ENCODE peak calls at places on chromosomes 16 and 17, in five cellular contexts. One of them, this sample, is unnamed.

GRCh38 chr17:63626551-63627228 is 4.5 kb downstream of the MAP3K3 start:
- DNase-seq in transverse colon: no peak
- DNase-seq in right lobe of liver: no peak
- DNase-seq in effector memory CD4-positive, alpha-beta T cell: no peak
- DNase-seq in Karpas-422: no peak
- DNase-seq in this sample: no peak

GRCh38 chr17:72952220-72952619 is 140.3 kb downstream of the SLC39A11 start:
- DNase-seq in effector memory CD4-positive, alpha-beta T cell: no peak
- DNase-seq in right lobe of liver: no peak
- DNase-seq in Karpas-422: no peak
- DNase-seq in transverse colon: no peak
- DNase-seq in this sample: peak; percentile 40

GRCh38 chr16:79838860-79839259 is 238.3 kb upstream of the MAF start:
- DNase-seq in Karpas-422: no peak
- DNase-seq in right lobe of liver: no peak
- DNase-seq in effector memory CD4-positive, alpha-beta T cell: no peak
- DNase-seq in transverse colon: no peak
- DNase-seq in this sample: no peak

GRCh38 chr17:181213-182163 is at the start of gene DOC2B:
- DNase-seq in Karpas-422: no peak
- DNase-seq in right lobe of liver: peak; percentile 68
- DNase-seq in transverse colon: peak; percentile 39
- DNase-seq in effector memory CD4-positive, alpha-beta T cell: no peak
- DNase-seq in this sample: peak; percentile 74

GRCh38 chr16:71724320-71724751 is at the start of gene PHLPP2:
- DNase-seq in transverse colon: no peak
- DNase-seq in Karpas-422: no peak
- DNase-seq in effector memory CD4-positive, alpha-beta T cell: no peak
- DNase-seq in right lobe of liver: no peak
- DNase-seq in this sample: no peak

GRCh38 chr17:70144260-70144846 is 25.0 kb upstream of the KCNJ2 start:
- DNase-seq in Karpas-422: peak; percentile 69
- DNase-seq in right lobe of liver: no peak
- DNase-seq in transverse colon: no peak
- DNase-seq in effector memory CD4-positive, alpha-beta T cell: no peak
- DNase-seq in this sample: peak; percentile 32

GRCh38 chr16:48106445-48106844 is 49.3 kb downstream of the ABCC12 start:
- DNase-seq in Karpas-422: peak; percentile 69
- DNase-seq in effector memory CD4-positive, alpha-beta T cell: no peak
- DNase-seq in transverse colon: no peak
- DNase-seq in right lobe of liver: no peak
- DNase-seq in this sample: no peak

GRCh38 chr17:6704472-6705052 is 8.6 kb downstream of the SLC13A5 start:
- DNase-seq in Karpas-422: no peak
- DNase-seq in effector memory CD4-positive, alpha-beta T cell: no peak
- DNase-seq in transverse colon: no peak
- DNase-seq in right lobe of liver: no peak
- DNase-seq in this sample: no peak

GRCh38 chr16:12688972-12689850 is 114.5 kb downstream of the CPPED1 start:
- DNase-seq in effector memory CD4-positive, alpha-beta T cell: no peak
- DNase-seq in right lobe of liver: no peak
- DNase-seq in transverse colon: no peak
- DNase-seq in Karpas-422: no peak
- DNase-seq in this sample: no peak

GRCh38 chr16:57371494-57372371 is 557 bp upstream of the CX3CL1 start:
- DNase-seq in effector memory CD4-positive, alpha-beta T cell: no peak
- DNase-seq in Karpas-422: no peak
- DNase-seq in transverse colon: no peak
- DNase-seq in right lobe of liver: peak; percentile 92
- DNase-seq in this sample: no peak

GRCh38 chr17:28846231-28846630 is 3.6 kb upstream of the FAM222B start:
- DNase-seq in transverse colon: no peak
- DNase-seq in effector memory CD4-positive, alpha-beta T cell: no peak
- DNase-seq in Karpas-422: no peak
- DNase-seq in right lobe of liver: no peak
- DNase-seq in this sample: no peak

GRCh38 chr17:77821114-77821513 is 137.4 kb upstream of the TNRC6C start:
- DNase-seq in effector memory CD4-positive, alpha-beta T cell: no peak
- DNase-seq in right lobe of liver: no peak
- DNase-seq in Karpas-422: no peak
- DNase-seq in transverse colon: no peak
- DNase-seq in this sample: peak; percentile 58

GRCh38 chr17:8468109-8468508 is 32.4 kb downstream of the NDEL1 start:
- DNase-seq in right lobe of liver: no peak
- DNase-seq in transverse colon: no peak
- DNase-seq in Karpas-422: no peak
- DNase-seq in effector memory CD4-positive, alpha-beta T cell: no peak
- DNase-seq in this sample: no peak

GRCh38 chr16:47019563-47019962 is 46.1 kb upstream of the DNAJA2 start:
- DNase-seq in transverse colon: no peak
- DNase-seq in effector memory CD4-positive, alpha-beta T cell: no peak
- DNase-seq in Karpas-422: no peak
- DNase-seq in right lobe of liver: no peak
- DNase-seq in this sample: no peak

GRCh38 chr16:22844426-22844825 is 30.5 kb downstream of the HS3ST2 start:
- DNase-seq in Karpas-422: peak; percentile 46
- DNase-seq in transverse colon: no peak
- DNase-seq in right lobe of liver: no peak
- DNase-seq in effector memory CD4-positive, alpha-beta T cell: no peak
- DNase-seq in this sample: no peak

GRCh38 chr16:11396241-11397048 is 51.2 kb downstream of the RMI2 start:
- DNase-seq in Karpas-422: peak; percentile 82
- DNase-seq in right lobe of liver: peak; percentile 86
- DNase-seq in transverse colon: peak; percentile 68
- DNase-seq in effector memory CD4-positive, alpha-beta T cell: peak; percentile 25
- DNase-seq in this sample: peak; percentile 93

GRCh38 chr17:20267459-20267842 is 199.9 kb downstream of the LGALS9B start:
- DNase-seq in transverse colon: no peak
- DNase-seq in effector memory CD4-positive, alpha-beta T cell: peak; percentile 8
- DNase-seq in Karpas-422: no peak
- DNase-seq in right lobe of liver: no peak
- DNase-seq in this sample: no peak

GRCh38 chr16:75745823-75746222 is 19.5 kb upstream of the CPHXL start:
- DNase-seq in Karpas-422: peak; percentile 26
- DNase-seq in right lobe of liver: no peak
- DNase-seq in transverse colon: no peak
- DNase-seq in effector memory CD4-positive, alpha-beta T cell: no peak
- DNase-seq in this sample: no peak

GRCh38 chr16:1156983-1157638 is 4.2 kb downstream of the CACNA1H start:
- DNase-seq in effector memory CD4-positive, alpha-beta T cell: no peak
- DNase-seq in right lobe of liver: no peak
- DNase-seq in transverse colon: no peak
- DNase-seq in Karpas-422: no peak
- DNase-seq in this sample: no peak

GRCh38 chr17:54256530-54256929 is 433.8 kb downstream of the KIF2B start:
- DNase-seq in Karpas-422: no peak
- DNase-seq in right lobe of liver: no peak
- DNase-seq in effector memory CD4-positive, alpha-beta T cell: no peak
- DNase-seq in transverse colon: no peak
- DNase-seq in this sample: peak; percentile 73

GRCh38 chr17:44354582-44355309 is 8.9 kb downstream of the FAM171A2 start:
- DNase-seq in right lobe of liver: no peak
- DNase-seq in Karpas-422: peak; percentile 84
- DNase-seq in transverse colon: peak; percentile 69
- DNase-seq in effector memory CD4-positive, alpha-beta T cell: no peak
- DNase-seq in this sample: peak; percentile 89

GRCh38 chr16:72173997-72174396 is 2.0 kb upstream of the PMFBP1 start:
- DNase-seq in effector memory CD4-positive, alpha-beta T cell: no peak
- DNase-seq in right lobe of liver: no peak
- DNase-seq in transverse colon: no peak
- DNase-seq in Karpas-422: no peak
- DNase-seq in this sample: no peak

GRCh38 chr16:63978240-63978639 is 1143.6 kb downstream of the CDH11 start:
- DNase-seq in right lobe of liver: no peak
- DNase-seq in transverse colon: no peak
- DNase-seq in effector memory CD4-positive, alpha-beta T cell: no peak
- DNase-seq in Karpas-422: no peak
- DNase-seq in this sample: peak; percentile 77

GRCh38 chr16:979859-980594 is 1.5 kb upstream of the SOX8 start:
- DNase-seq in effector memory CD4-positive, alpha-beta T cell: no peak
- DNase-seq in transverse colon: no peak
- DNase-seq in Karpas-422: no peak
- DNase-seq in right lobe of liver: no peak
- DNase-seq in this sample: peak; percentile 70

GRCh38 chr17:40499551-40500189 is 1.8 kb downstream of the TNS4 start:
- DNase-seq in right lobe of liver: peak; percentile 92
- DNase-seq in Karpas-422: no peak
- DNase-seq in transverse colon: peak; percentile 92
- DNase-seq in effector memory CD4-positive, alpha-beta T cell: no peak
- DNase-seq in this sample: peak; percentile 94

GRCh38 chr17:8072727-8073461 is 14.6 kb downstream of the ALOX12B start:
- DNase-seq in right lobe of liver: no peak
- DNase-seq in transverse colon: no peak
- DNase-seq in effector memory CD4-positive, alpha-beta T cell: no peak
- DNase-seq in Karpas-422: no peak
- DNase-seq in this sample: peak; percentile 58

GRCh38 chr17:74520790-74521480 is 10.3 kb downstream of the CD300LB start:
- DNase-seq in effector memory CD4-positive, alpha-beta T cell: no peak
- DNase-seq in right lobe of liver: peak; percentile 46
- DNase-seq in transverse colon: no peak
- DNase-seq in Karpas-422: no peak
- DNase-seq in this sample: no peak

GRCh38 chr17:63841350-63842172 is 924 bp downstream of the SMARCD2 start:
- DNase-seq in right lobe of liver: peak; percentile 79
- DNase-seq in Karpas-422: peak; percentile 74
- DNase-seq in transverse colon: peak; percentile 65
- DNase-seq in effector memory CD4-positive, alpha-beta T cell: no peak
- DNase-seq in this sample: peak; percentile 39

GRCh38 chr17:36859701-36860100 is 77.6 kb upstream of the LHX1 start:
- DNase-seq in effector memory CD4-positive, alpha-beta T cell: no peak
- DNase-seq in Karpas-422: no peak
- DNase-seq in transverse colon: no peak
- DNase-seq in right lobe of liver: no peak
- DNase-seq in this sample: no peak

GRCh38 chr17:39164675-39165143 is 1.3 kb downstream of the ARL5C start:
- DNase-seq in right lobe of liver: peak; percentile 91
- DNase-seq in Karpas-422: peak; percentile 90
- DNase-seq in effector memory CD4-positive, alpha-beta T cell: peak; percentile 51
- DNase-seq in transverse colon: peak; percentile 88
- DNase-seq in this sample: peak; percentile 97

GRCh38 chr16:57262841-57263584 is 18.0 kb downstream of the ARL2BP start:
- DNase-seq in Karpas-422: no peak
- DNase-seq in transverse colon: no peak
- DNase-seq in right lobe of liver: no peak
- DNase-seq in effector memory CD4-positive, alpha-beta T cell: no peak
- DNase-seq in this sample: no peak

GRCh38 chr16:80433617-80434016 is 107.2 kb upstream of the DYNLRB2 start:
- DNase-seq in Karpas-422: no peak
- DNase-seq in right lobe of liver: no peak
- DNase-seq in transverse colon: no peak
- DNase-seq in effector memory CD4-positive, alpha-beta T cell: no peak
- DNase-seq in this sample: no peak

GRCh38 chr17:82338858-82339633 is 5.5 kb upstream of the SECTM1 start:
- DNase-seq in effector memory CD4-positive, alpha-beta T cell: no peak
- DNase-seq in right lobe of liver: no peak
- DNase-seq in Karpas-422: no peak
- DNase-seq in transverse colon: peak; percentile 72
- DNase-seq in this sample: peak; percentile 33

GRCh38 chr17:57114085-57114673 is 29.1 kb downstream of the AKAP1 start:
- DNase-seq in right lobe of liver: peak; percentile 59
- DNase-seq in Karpas-422: peak; percentile 81
- DNase-seq in transverse colon: peak; percentile 68
- DNase-seq in effector memory CD4-positive, alpha-beta T cell: peak; percentile 31
- DNase-seq in this sample: peak; percentile 79

GRCh38 chr17:17120294-17120693 is 78.0 kb downstream of the MPRIP start:
- DNase-seq in right lobe of liver: no peak
- DNase-seq in effector memory CD4-positive, alpha-beta T cell: no peak
- DNase-seq in Karpas-422: no peak
- DNase-seq in transverse colon: no peak
- DNase-seq in this sample: no peak
- H3K27ac ChIP-seq in right lobe of liver: no peak overlapping the region
- H3K27ac ChIP-seq in effector memory CD4-positive, alpha-beta T cell: peak overlapping the region; percentile 75
- H3K27ac ChIP-seq in Karpas-422: no peak overlapping the region
- H3K27ac ChIP-seq in transverse colon: peak overlapping the region; percentile 81
- H3K27ac ChIP-seq in this sample: no peak overlapping the region

GRCh38 chr16:30184430-30185140 is 1.2 kb downstream of the CORO1A start:
- DNase-seq in transverse colon: peak; percentile 54
- DNase-seq in right lobe of liver: peak; percentile 59
- DNase-seq in Karpas-422: peak; percentile 79
- DNase-seq in effector memory CD4-positive, alpha-beta T cell: no peak
- DNase-seq in this sample: peak; percentile 6

GRCh38 chr16:30185683-30186421 is 2.5 kb downstream of the CORO1A start:
- DNase-seq in right lobe of liver: peak; percentile 60
- DNase-seq in Karpas-422: peak; percentile 97
- DNase-seq in effector memory CD4-positive, alpha-beta T cell: peak; percentile 77
- DNase-seq in transverse colon: peak; percentile 73
- DNase-seq in this sample: peak; percentile 26

GRCh38 chr16:30186444-30186781 is 3.0 kb downstream of the CORO1A start:
- DNase-seq in Karpas-422: peak; percentile 52
- DNase-seq in transverse colon: no peak
- DNase-seq in right lobe of liver: no peak
- DNase-seq in effector memory CD4-positive, alpha-beta T cell: no peak
- DNase-seq in this sample: no peak

GRCh38 chr16:30183961-30184429 is 593 bp downstream of the CORO1A start:
- DNase-seq in right lobe of liver: peak; percentile 59
- DNase-seq in Karpas-422: peak; percentile 96
- DNase-seq in effector memory CD4-positive, alpha-beta T cell: peak; percentile 75
- DNase-seq in transverse colon: peak; percentile 76
- DNase-seq in this sample: peak; percentile 16

GRCh38 chr16:30185141-30185682 is 1.8 kb downstream of the CORO1A start:
- DNase-seq in transverse colon: peak; percentile 16
- DNase-seq in effector memory CD4-positive, alpha-beta T cell: peak; percentile 5
- DNase-seq in right lobe of liver: peak; percentile 52
- DNase-seq in Karpas-422: peak; percentile 82
- DNase-seq in this sample: no peak
- H3K27ac ChIP-seq in transverse colon: peak overlapping the region; percentile 80
- H3K27ac ChIP-seq in effector memory CD4-positive, alpha-beta T cell: peak overlapping the region; percentile 94
- H3K27ac ChIP-seq in right lobe of liver: peak overlapping the region; percentile 15
- H3K27ac ChIP-seq in Karpas-422: peak overlapping the region; percentile 99
- H3K27ac ChIP-seq in this sample: no peak overlapping the region

GRCh38 chr16:70523013-70523620 is at the start of gene COG4:
- DNase-seq in transverse colon: peak; percentile 89
- DNase-seq in Karpas-422: peak; percentile 97
- DNase-seq in effector memory CD4-positive, alpha-beta T cell: peak; percentile 84
- DNase-seq in right lobe of liver: peak; percentile 86
- DNase-seq in this sample: peak; percentile 96

GRCh38 chr16:70526403-70526802 is 2.8 kb downstream of the SF3B3 start:
- DNase-seq in Karpas-422: no peak
- DNase-seq in right lobe of liver: no peak
- DNase-seq in effector memory CD4-positive, alpha-beta T cell: no peak
- DNase-seq in transverse colon: no peak
- DNase-seq in this sample: no peak

GRCh38 chr16:70523621-70524405 is at the start of gene SF3B3:
- DNase-seq in right lobe of liver: peak; percentile 75
- DNase-seq in Karpas-422: no peak
- DNase-seq in effector memory CD4-positive, alpha-beta T cell: peak; percentile 64
- DNase-seq in transverse colon: peak; percentile 72
- DNase-seq in this sample: peak; percentile 70

GRCh38 chr16:70529051-70529777 is 5.6 kb downstream of the SF3B3 start:
- DNase-seq in effector memory CD4-positive, alpha-beta T cell: no peak
- DNase-seq in Karpas-422: peak; percentile 82
- DNase-seq in transverse colon: no peak
- DNase-seq in right lobe of liver: no peak
- DNase-seq in this sample: peak; percentile 46

GRCh38 chr16:70527315-70527996 is 3.8 kb downstream of the SF3B3 start:
- DNase-seq in right lobe of liver: no peak
- DNase-seq in transverse colon: no peak
- DNase-seq in effector memory CD4-positive, alpha-beta T cell: no peak
- DNase-seq in Karpas-422: no peak
- DNase-seq in this sample: no peak
- H3K27ac ChIP-seq in right lobe of liver: no peak overlapping the region
- H3K27ac ChIP-seq in transverse colon: no peak overlapping the region
- H3K27ac ChIP-seq in effector memory CD4-positive, alpha-beta T cell: no peak overlapping the region
- H3K27ac ChIP-seq in Karpas-422: no peak overlapping the region
- H3K27ac ChIP-seq in this sample: no peak overlapping the region

GRCh38 chr17:66461343-66461995 is 159.1 kb downstream of the PRKCA start:
- DNase-seq in Karpas-422: no peak
- DNase-seq in right lobe of liver: no peak
- DNase-seq in transverse colon: no peak
- DNase-seq in effector memory CD4-positive, alpha-beta T cell: no peak
- DNase-seq in this sample: no peak
- H3K27ac ChIP-seq in Karpas-422: no peak overlapping the region
- H3K27ac ChIP-seq in right lobe of liver: no peak overlapping the region
- H3K27ac ChIP-seq in transverse colon: peak overlapping the region; percentile 62
- H3K27ac ChIP-seq in effector memory CD4-positive, alpha-beta T cell: no peak overlapping the region
- H3K27ac ChIP-seq in this sample: no peak overlapping the region